ENCODE peak calls at places on chromosome 20, in six cellular contexts. One of them, this sample, is unnamed.

GRCh38 chr20:18637296-18637695 is 49.4 kb downstream of the DTD1 start:
- DNase-seq in upper lobe of left lung: no peak
- DNase-seq in SK-N-SH: no peak
- DNase-seq in spleen: no peak
- DNase-seq in GM12878: no peak
- DNase-seq in CD8-positive, alpha-beta T cell: no peak
- DNase-seq in this sample: no peak

GRCh38 chr20:46828471-46828870 is 66.2 kb upstream of the EYA2 start:
- DNase-seq in upper lobe of left lung: no peak
- DNase-seq in SK-N-SH: no peak
- DNase-seq in spleen: no peak
- DNase-seq in GM12878: no peak
- DNase-seq in CD8-positive, alpha-beta T cell: no peak
- DNase-seq in this sample: no peak

GRCh38 chr20:47929368-47930115 is 144.3 kb upstream of the SULF2 start:
- DNase-seq in upper lobe of left lung: no peak
- DNase-seq in SK-N-SH: no peak
- DNase-seq in spleen: no peak
- DNase-seq in GM12878: no peak
- DNase-seq in CD8-positive, alpha-beta T cell: no peak
- DNase-seq in this sample: no peak

GRCh38 chr20:61682114-61682997 is 383.3 kb downstream of the TAF4 start:
- DNase-seq in upper lobe of left lung: no peak
- DNase-seq in SK-N-SH: no peak
- DNase-seq in spleen: no peak
- DNase-seq in GM12878: no peak
- DNase-seq in CD8-positive, alpha-beta T cell: no peak
- DNase-seq in this sample: no peak

GRCh38 chr20:49750611-49751396 is 37.1 kb upstream of the B4GALT5 start:
- DNase-seq in upper lobe of left lung: no peak
- DNase-seq in SK-N-SH: no peak
- DNase-seq in spleen: peak
- DNase-seq in GM12878: peak
- DNase-seq in CD8-positive, alpha-beta T cell: no peak
- DNase-seq in this sample: no peak

GRCh38 chr20:22607695-22608094 is 23.3 kb upstream of the FOXA2 start:
- DNase-seq in upper lobe of left lung: no peak
- DNase-seq in SK-N-SH: no peak
- DNase-seq in spleen: no peak
- DNase-seq in GM12878: no peak
- DNase-seq in CD8-positive, alpha-beta T cell: no peak
- DNase-seq in this sample: no peak

GRCh38 chr20:5309971-5310370 is 6.8 kb downstream of the PROKR2 start:
- DNase-seq in upper lobe of left lung: no peak
- DNase-seq in SK-N-SH: no peak
- DNase-seq in spleen: no peak
- DNase-seq in GM12878: no peak
- DNase-seq in CD8-positive, alpha-beta T cell: no peak
- DNase-seq in this sample: no peak

GRCh38 chr20:23308024-23308423 is 42.6 kb upstream of the NXT1 start:
- DNase-seq in upper lobe of left lung: no peak
- DNase-seq in SK-N-SH: no peak
- DNase-seq in spleen: no peak
- DNase-seq in GM12878: no peak
- DNase-seq in CD8-positive, alpha-beta T cell: no peak
- DNase-seq in this sample: no peak

GRCh38 chr20:19233025-19233794 is 20.8 kb downstream of the SLC24A3 start:
- DNase-seq in upper lobe of left lung: no peak
- DNase-seq in SK-N-SH: no peak
- DNase-seq in spleen: no peak
- DNase-seq in GM12878: no peak
- DNase-seq in CD8-positive, alpha-beta T cell: no peak
- DNase-seq in this sample: no peak

GRCh38 chr20:38735172-38735571 is 10.9 kb downstream of the SLC32A1 start:
- DNase-seq in upper lobe of left lung: no peak
- DNase-seq in SK-N-SH: no peak
- DNase-seq in spleen: no peak
- DNase-seq in GM12878: no peak
- DNase-seq in CD8-positive, alpha-beta T cell: no peak
- DNase-seq in this sample: no peak

GRCh38 chr20:42024653-42025052 is 406.5 kb upstream of the CHD6 start:
- DNase-seq in upper lobe of left lung: no peak
- DNase-seq in SK-N-SH: no peak
- DNase-seq in spleen: no peak
- DNase-seq in GM12878: no peak
- DNase-seq in CD8-positive, alpha-beta T cell: no peak
- DNase-seq in this sample: peak

GRCh38 chr20:61480158-61480825 is 228.2 kb downstream of the CDH4 start:
- DNase-seq in upper lobe of left lung: no peak
- DNase-seq in SK-N-SH: no peak
- DNase-seq in spleen: no peak
- DNase-seq in GM12878: no peak
- DNase-seq in CD8-positive, alpha-beta T cell: no peak
- DNase-seq in this sample: no peak

GRCh38 chr20:3239867-3240775 is 1.1 kb upstream of the SLC4A11 start:
- DNase-seq in upper lobe of left lung: peak
- DNase-seq in SK-N-SH: no peak
- DNase-seq in spleen: peak
- DNase-seq in GM12878: no peak
- DNase-seq in CD8-positive, alpha-beta T cell: no peak
- DNase-seq in this sample: no peak

GRCh38 chr20:63092660-63093215 is 86.0 kb upstream of the BHLHE23 start:
- DNase-seq in upper lobe of left lung: peak
- DNase-seq in SK-N-SH: no peak
- DNase-seq in spleen: peak
- DNase-seq in GM12878: no peak
- DNase-seq in CD8-positive, alpha-beta T cell: no peak
- DNase-seq in this sample: no peak

GRCh38 chr20:11846131-11846530 is 71.6 kb upstream of the BTBD3 start:
- DNase-seq in upper lobe of left lung: no peak
- DNase-seq in SK-N-SH: no peak
- DNase-seq in spleen: no peak
- DNase-seq in GM12878: no peak
- DNase-seq in CD8-positive, alpha-beta T cell: no peak
- DNase-seq in this sample: no peak

GRCh38 chr20:31605902-31606677 is 1.0 kb downstream of the ID1 start:
- DNase-seq in upper lobe of left lung: peak
- DNase-seq in SK-N-SH: peak
- DNase-seq in spleen: peak
- DNase-seq in GM12878: no peak
- DNase-seq in CD8-positive, alpha-beta T cell: no peak
- DNase-seq in this sample: peak

GRCh38 chr20:47421076-47421475 is 64.6 kb upstream of the ZMYND8 start:
- DNase-seq in upper lobe of left lung: no peak
- DNase-seq in SK-N-SH: no peak
- DNase-seq in spleen: no peak
- DNase-seq in GM12878: no peak
- DNase-seq in CD8-positive, alpha-beta T cell: no peak
- DNase-seq in this sample: no peak

GRCh38 chr20:63417213-63418120 is 55.0 kb downstream of the KCNQ2 start:
- DNase-seq in upper lobe of left lung: peak
- DNase-seq in SK-N-SH: no peak
- DNase-seq in spleen: no peak
- DNase-seq in GM12878: no peak
- DNase-seq in CD8-positive, alpha-beta T cell: no peak
- DNase-seq in this sample: no peak

DNA sequence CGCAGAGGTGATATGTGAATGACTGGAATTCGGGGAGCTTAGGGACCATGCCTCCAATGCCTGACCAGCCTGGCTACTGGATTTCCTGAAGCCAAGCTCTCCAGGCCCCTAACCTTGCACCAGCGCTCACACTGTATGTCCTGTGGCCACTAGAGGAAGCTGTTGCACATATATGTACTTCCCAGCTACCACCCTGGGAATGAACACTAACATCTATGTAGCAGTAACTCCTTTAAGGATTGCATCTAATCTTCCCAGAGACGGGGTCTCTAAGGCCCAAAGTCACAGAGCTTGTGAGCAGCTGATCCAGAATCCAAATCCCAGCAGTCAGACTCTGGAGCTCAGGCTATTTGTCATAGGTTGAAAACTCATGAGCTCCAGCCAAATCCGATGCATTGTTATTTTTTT is 20.4 kb upstream of the BPIFB1 start:
- DNase-seq in upper lobe of left lung: no peak
- DNase-seq in SK-N-SH: peak
- DNase-seq in spleen: no peak
- DNase-seq in GM12878: no peak
- DNase-seq in CD8-positive, alpha-beta T cell: no peak
- DNase-seq in this sample: peak
- TF ChIP-seq CTCF in upper lobe of left lung: no peak
- TF ChIP-seq CTCF in SK-N-SH: peak
- TF ChIP-seq CTCF in spleen: peak
- TF ChIP-seq CTCF in GM12878: peak
- TF ChIP-seq CTCF in CD8-positive, alpha-beta T cell: no peak
- TF ChIP-seq CTCF in this sample: peak

GRCh38 chr20:58077282-58077681 is 151.2 kb downstream of the ANKRD60 start:
- DNase-seq in upper lobe of left lung: no peak
- DNase-seq in SK-N-SH: no peak
- DNase-seq in spleen: no peak
- DNase-seq in GM12878: no peak
- DNase-seq in CD8-positive, alpha-beta T cell: no peak
- DNase-seq in this sample: no peak

GRCh38 chr20:58084966-58085365 is 143.5 kb downstream of the ANKRD60 start:
- DNase-seq in upper lobe of left lung: no peak
- DNase-seq in SK-N-SH: no peak
- DNase-seq in spleen: no peak
- DNase-seq in GM12878: no peak
- DNase-seq in CD8-positive, alpha-beta T cell: no peak
- DNase-seq in this sample: no peak

GRCh38 chr20:58078741-58079522 is 149.5 kb downstream of the ANKRD60 start:
- DNase-seq in upper lobe of left lung: no peak
- DNase-seq in SK-N-SH: no peak
- DNase-seq in spleen: no peak
- DNase-seq in GM12878: no peak
- DNase-seq in CD8-positive, alpha-beta T cell: no peak
- DNase-seq in this sample: no peak

GRCh38 chr20:58084566-58084965 is 143.9 kb downstream of the ANKRD60 start:
- DNase-seq in upper lobe of left lung: peak
- DNase-seq in SK-N-SH: no peak
- DNase-seq in spleen: no peak
- DNase-seq in GM12878: no peak
- DNase-seq in CD8-positive, alpha-beta T cell: no peak
- DNase-seq in this sample: no peak

GRCh38 chr20:58081842-58082241 is 146.6 kb downstream of the ANKRD60 start:
- DNase-seq in upper lobe of left lung: no peak
- DNase-seq in SK-N-SH: no peak
- DNase-seq in spleen: no peak
- DNase-seq in GM12878: no peak
- DNase-seq in CD8-positive, alpha-beta T cell: no peak
- DNase-seq in this sample: no peak
- TF ChIP-seq CTCF in upper lobe of left lung: no peak
- TF ChIP-seq CTCF in SK-N-SH: no peak
- TF ChIP-seq CTCF in spleen: no peak
- TF ChIP-seq CTCF in GM12878: no peak
- TF ChIP-seq CTCF in CD8-positive, alpha-beta T cell: no peak
- TF ChIP-seq CTCF in this sample: no peak

GRCh38 chr20:33177866-33178265 is 9.9 kb downstream of the BPIFA2 start:
- DNase-seq in upper lobe of left lung: no peak
- DNase-seq in SK-N-SH: no peak
- DNase-seq in spleen: no peak
- DNase-seq in GM12878: no peak
- DNase-seq in CD8-positive, alpha-beta T cell: no peak
- DNase-seq in this sample: no peak

GRCh38 chr20:33178726-33179125 is 10.8 kb downstream of the BPIFA2 start:
- DNase-seq in upper lobe of left lung: no peak
- DNase-seq in SK-N-SH: no peak
- DNase-seq in spleen: no peak
- DNase-seq in GM12878: no peak
- DNase-seq in CD8-positive, alpha-beta T cell: no peak
- DNase-seq in this sample: no peak

GRCh38 chr20:33180169-33180568 is 12.2 kb downstream of the BPIFA2 start:
- DNase-seq in upper lobe of left lung: no peak
- DNase-seq in SK-N-SH: no peak
- DNase-seq in spleen: no peak
- DNase-seq in GM12878: no peak
- DNase-seq in CD8-positive, alpha-beta T cell: no peak
- DNase-seq in this sample: no peak

GRCh38 chr20:33183292-33183691 is 15.3 kb downstream of the BPIFA2 start:
- DNase-seq in upper lobe of left lung: no peak
- DNase-seq in SK-N-SH: no peak
- DNase-seq in spleen: no peak
- DNase-seq in GM12878: no peak
- DNase-seq in CD8-positive, alpha-beta T cell: no peak
- DNase-seq in this sample: no peak

DNA sequence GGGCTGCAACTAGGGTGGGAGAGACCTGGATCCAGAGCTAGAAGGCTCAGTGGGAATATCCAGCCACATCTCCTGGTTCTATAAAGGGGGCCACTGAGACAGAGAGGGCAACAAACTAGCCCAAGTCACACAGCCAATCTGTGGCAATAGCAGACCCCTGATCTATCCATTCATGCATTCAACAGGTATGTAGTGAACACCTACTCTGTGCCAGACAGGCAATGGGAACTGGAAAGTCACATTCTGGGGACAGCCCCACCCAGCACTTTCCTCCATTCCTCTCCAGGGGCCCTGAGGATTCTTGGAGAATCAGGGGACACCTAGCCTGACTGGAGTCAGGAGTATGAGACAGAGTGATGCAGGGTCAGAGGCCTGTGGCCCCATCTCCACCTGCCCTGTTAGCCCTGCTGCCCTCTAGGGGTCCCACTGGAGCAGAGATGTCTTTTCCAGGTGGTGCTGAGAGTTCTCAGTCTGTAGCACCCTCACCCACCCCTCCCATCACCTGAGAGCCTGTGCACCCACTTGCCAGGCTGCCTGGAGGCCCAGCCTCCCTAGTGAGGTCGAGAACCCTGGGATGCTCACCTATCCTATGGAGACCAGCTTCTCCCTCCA is 13.6 kb downstream of the BPIFA2 start:
- DNase-seq in upper lobe of left lung: no peak
- DNase-seq in SK-N-SH: no peak
- DNase-seq in spleen: no peak
- DNase-seq in GM12878: no peak
- DNase-seq in CD8-positive, alpha-beta T cell: no peak
- DNase-seq in this sample: no peak
- TF ChIP-seq CTCF in upper lobe of left lung: no peak
- TF ChIP-seq CTCF in SK-N-SH: no peak
- TF ChIP-seq CTCF in spleen: no peak
- TF ChIP-seq CTCF in GM12878: no peak
- TF ChIP-seq CTCF in CD8-positive, alpha-beta T cell: no peak
- TF ChIP-seq CTCF in this sample: peak

DNA sequence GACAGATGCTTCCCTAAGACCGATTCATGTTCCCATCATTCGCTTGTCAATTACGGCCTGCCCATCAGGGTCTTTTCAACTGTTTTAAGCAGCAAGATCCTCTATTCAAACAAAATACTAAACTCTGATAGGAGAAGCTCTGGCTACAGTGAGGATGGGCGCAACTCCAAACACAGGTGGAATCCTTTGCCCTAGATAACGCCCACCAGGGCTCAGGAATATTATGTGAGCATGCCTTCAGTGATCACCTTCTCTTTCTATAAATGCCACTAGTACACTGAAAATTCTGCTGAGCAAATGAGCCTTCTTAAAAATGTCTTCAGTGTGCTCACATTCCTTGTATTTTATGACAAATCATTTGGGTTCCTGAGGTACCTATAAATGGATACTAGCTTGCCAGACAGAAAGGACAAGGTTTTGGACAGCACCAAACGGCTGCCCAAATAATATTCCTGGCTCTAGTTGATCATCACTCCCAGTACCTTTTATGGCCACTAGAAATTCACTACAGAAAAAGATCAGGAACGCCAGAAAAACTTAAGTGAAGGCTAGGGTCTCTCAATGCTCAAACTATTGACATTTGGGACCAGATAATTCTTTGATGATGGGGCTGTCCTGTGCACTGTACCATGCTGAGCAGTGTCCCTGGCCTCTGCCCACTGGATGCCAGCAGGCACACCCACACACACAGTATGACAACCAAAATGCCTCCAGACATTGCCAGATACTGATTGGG is 13.1 kb downstream of the ZNF217 start:
- DNase-seq in upper lobe of left lung: no peak
- DNase-seq in SK-N-SH: no peak
- DNase-seq in spleen: no peak
- DNase-seq in GM12878: no peak
- DNase-seq in CD8-positive, alpha-beta T cell: no peak
- DNase-seq in this sample: no peak
- TF ChIP-seq CTCF in upper lobe of left lung: no peak
- TF ChIP-seq CTCF in SK-N-SH: peak
- TF ChIP-seq CTCF in spleen: no peak
- TF ChIP-seq CTCF in GM12878: no peak
- TF ChIP-seq CTCF in CD8-positive, alpha-beta T cell: no peak
- TF ChIP-seq CTCF in this sample: peak